ENCODE peak calls at places on chromosome 3, in nine cellular contexts. S is omental fat pad; P is nucleus accumbens; G is DMS153; T is mesothelial cell of epicardium; Z is spleen; B is stimulated activated CD4-positive, alpha-beta T cell treated with anti-CD3 and anti-CD28 coated beads, Interleukin-12 subunit alpha, Interleukin-12 subunit beta, amount 100 ng/mL, for 48 hours; L is naive thymus-derived CD8-positive, alpha-beta T cell; Y is fibroblast of mammary gland. J is an unnamed sample.

GRCh38 chr3:149792485-149793270 is at the start of gene ANKUB1:
- DNase-seq in S (no peak), P (no peak), G (peak), T (no peak), Z (no peak), B (no peak), L (no peak), Y (no peak), J (no peak)

GRCh38 chr3:153051427-153052095 is 110.5 kb upstream of the RAP2B start:
- DNase-seq in S (no peak), P (no peak), G (no peak), T (no peak), Z (no peak), B (no peak), L (no peak), Y (peak), J (no peak)

GRCh38 chr3:194396897-194397756 is 1.9 kb downstream of the GP5 start:
- DNase-seq in S (no peak), P (no peak), G (peak), T (no peak), Z (peak), B (no peak), L (peak), Y (no peak), J (peak)

GRCh38 chr3:196754215-196754937 is 14.7 kb downstream of the PAK2 start:
- DNase-seq in S (no peak), P (no peak), G (no peak), T (no peak), Z (no peak), B (no peak), L (no peak), Y (peak), J (no peak)

GRCh38 chr3:165195628-165196576 is at the start of gene SLITRK3:
- DNase-seq in S (no peak), P (no peak), G (no peak), T (no peak), Z (no peak), B (no peak), L (no peak), Y (no peak), J (no peak)

GRCh38 chr3:67087788-67088187 is 89.7 kb downstream of the KBTBD8 start:
- DNase-seq in S (no peak), P (no peak), G (no peak), T (no peak), Z (no peak), B (no peak), L (no peak), Y (no peak), J (no peak)

GRCh38 chr3:126932188-126932931 is 50.6 kb upstream of the PLXNA1 start:
- DNase-seq in S (no peak), P (no peak), G (no peak), T (no peak), Z (peak), B (no peak), L (no peak), Y (peak), J (no peak)

GRCh38 chr3:112629425-112629824 is 11.5 kb downstream of the CCDC80 start:
- DNase-seq in S (no peak), P (no peak), G (no peak), T (no peak), Z (no peak), B (peak), L (no peak), Y (peak), J (peak)

GRCh38 chr3:7367968-7368367 is 507.1 kb downstream of the GRM7 start:
- DNase-seq in S (no peak), P (no peak), G (no peak), T (no peak), Z (no peak), B (no peak), L (no peak), Y (no peak), J (no peak)

GRCh38 chr3:141486735-141487418 is at the start of gene RASA2:
- DNase-seq in S (no peak), P (peak), G (peak), T (peak), Z (peak), B (peak), L (peak), Y (peak), J (peak)

GRCh38 chr3:188082040-188082439 is 71.9 kb upstream of the LPP start:
- DNase-seq in S (no peak), P (no peak), G (no peak), T (no peak), Z (no peak), B (no peak), L (no peak), Y (peak), J (no peak)

GRCh38 chr3:174342941-174343431 is 516.1 kb upstream of the NAALADL2 start:
- DNase-seq in S (no peak), P (no peak), G (no peak), T (no peak), Z (no peak), B (no peak), L (no peak), Y (peak), J (no peak)

GRCh38 chr3:158659454-158660237 is 12.8 kb downstream of the LXN start:
- DNase-seq in S (no peak), P (no peak), G (no peak), T (peak), Z (no peak), B (peak), L (peak), Y (peak), J (no peak)

GRCh38 chr3:116614795-116615362 is 94.7 kb upstream of the TUSC7 start:
- DNase-seq in S (no peak), P (no peak), G (no peak), T (no peak), Z (no peak), B (no peak), L (no peak), Y (peak), J (no peak)

J was measured in upper lobe of left lung.